ENCODE peak calls at places on chromosomes 13 and 19, in five cellular contexts. One of them, this sample, is unnamed.
A peak's percentile ranks its signal among the peaks of the same experiment; 100 is the strongest.

GRCh38 chr13:36362914-36363313 is 16.7 kb upstream of the SPART start:
- DNase-seq in fibroblast of pulmonary artery: no peak
- DNase-seq in lung: no peak
- DNase-seq in breast epithelium: no peak
- DNase-seq in AG10803: no peak
- DNase-seq in this sample: no peak

GRCh38 chr19:17415107-17415506 is 4.7 kb upstream of the MVB12A start:
- DNase-seq in fibroblast of pulmonary artery: no peak
- DNase-seq in lung: no peak
- DNase-seq in AG10803: no peak
- DNase-seq in breast epithelium: no peak
- DNase-seq in this sample: no peak

GRCh38 chr13:47136659-47136975 is 239.8 kb upstream of the HTR2A start:
- DNase-seq in lung: no peak
- DNase-seq in fibroblast of pulmonary artery: no peak
- DNase-seq in breast epithelium: no peak
- DNase-seq in AG10803: no peak
- DNase-seq in this sample: no peak

GRCh38 chr13:41405367-41405766 is 52.0 kb upstream of the RGCC start:
- DNase-seq in AG10803: no peak
- DNase-seq in lung: no peak
- DNase-seq in fibroblast of pulmonary artery: no peak
- DNase-seq in breast epithelium: no peak
- DNase-seq in this sample: no peak

GRCh38 chr19:44951179-44952159 is 3.7 kb upstream of the CLPTM1 start:
- DNase-seq in AG10803: peak; percentile 78
- DNase-seq in lung: peak; percentile 64
- DNase-seq in fibroblast of pulmonary artery: peak; percentile 86
- DNase-seq in breast epithelium: peak; percentile 67
- DNase-seq in this sample: peak; percentile 82

GRCh38 chr13:99977912-99978780 is 3.4 kb upstream of the ZIC2 start:
- DNase-seq in AG10803: no peak
- DNase-seq in fibroblast of pulmonary artery: no peak
- DNase-seq in breast epithelium: no peak
- DNase-seq in lung: no peak
- DNase-seq in this sample: no peak

GRCh38 chr19:6421075-6422014 is 3.3 kb downstream of the KHSRP start:
- DNase-seq in fibroblast of pulmonary artery: no peak
- DNase-seq in lung: no peak
- DNase-seq in AG10803: no peak
- DNase-seq in breast epithelium: no peak
- DNase-seq in this sample: no peak

GRCh38 chr19:13881231-13881691 is 4.3 kb downstream of the NANOS3 start:
- DNase-seq in AG10803: no peak
- DNase-seq in lung: no peak
- DNase-seq in breast epithelium: peak; percentile 86
- DNase-seq in fibroblast of pulmonary artery: no peak
- DNase-seq in this sample: no peak

GRCh38 chr19:50003810-50004419 is 21.3 kb downstream of the VRK3 start:
- DNase-seq in breast epithelium: peak; percentile 19
- DNase-seq in lung: peak; percentile 42
- DNase-seq in fibroblast of pulmonary artery: peak; percentile 95
- DNase-seq in AG10803: peak; percentile 96
- DNase-seq in this sample: peak; percentile 92

GRCh38 chr13:69604698-69605097 is 502.9 kb upstream of the ATXN8OS start:
- DNase-seq in AG10803: no peak
- DNase-seq in fibroblast of pulmonary artery: no peak
- DNase-seq in lung: no peak
- DNase-seq in breast epithelium: no peak
- DNase-seq in this sample: no peak

GRCh38 chr13:94858856-94859811 is 146.8 kb upstream of the SOX21 start:
- DNase-seq in fibroblast of pulmonary artery: peak; percentile 87
- DNase-seq in lung: peak; percentile 39
- DNase-seq in breast epithelium: peak; percentile 20
- DNase-seq in AG10803: peak; percentile 47
- DNase-seq in this sample: no peak

GRCh38 chr19:47539747-47540311 is 25.0 kb upstream of the NAPA start:
- DNase-seq in AG10803: no peak
- DNase-seq in breast epithelium: no peak
- DNase-seq in fibroblast of pulmonary artery: no peak
- DNase-seq in lung: no peak
- DNase-seq in this sample: no peak

GRCh38 chr19:17598953-17599352 is 43.5 kb downstream of the COLGALT1 start:
- DNase-seq in fibroblast of pulmonary artery: no peak
- DNase-seq in AG10803: no peak
- DNase-seq in lung: no peak
- DNase-seq in breast epithelium: no peak
- DNase-seq in this sample: no peak

GRCh38 chr13:77513719-77514335 is 21.7 kb upstream of the SCEL start:
- DNase-seq in breast epithelium: no peak
- DNase-seq in lung: no peak
- DNase-seq in fibroblast of pulmonary artery: no peak
- DNase-seq in AG10803: no peak
- DNase-seq in this sample: no peak

GRCh38 chr19:30371960-30372824 is at the start of gene ZNF536:
- DNase-seq in lung: no peak
- DNase-seq in AG10803: no peak
- DNase-seq in fibroblast of pulmonary artery: no peak
- DNase-seq in breast epithelium: no peak
- DNase-seq in this sample: no peak

GRCh38 chr13:25980255-25980654 is 71.6 kb downstream of the SHISA2 start:
- DNase-seq in breast epithelium: no peak
- DNase-seq in lung: no peak
- DNase-seq in fibroblast of pulmonary artery: peak; percentile 8
- DNase-seq in AG10803: peak; percentile 18
- DNase-seq in this sample: peak; percentile 30

GRCh38 chr13:30802501-30802900 is 67.2 kb downstream of the ALOX5AP start:
- DNase-seq in breast epithelium: no peak
- DNase-seq in AG10803: no peak
- DNase-seq in lung: no peak
- DNase-seq in fibroblast of pulmonary artery: no peak
- DNase-seq in this sample: no peak

GRCh38 chr13:30805132-30805537 is 69.8 kb downstream of the ALOX5AP start:
- DNase-seq in fibroblast of pulmonary artery: no peak
- DNase-seq in breast epithelium: no peak
- DNase-seq in AG10803: no peak
- DNase-seq in lung: no peak
- DNase-seq in this sample: no peak

GRCh38 chr13:30804474-30804873 is 69.1 kb downstream of the ALOX5AP start:
- DNase-seq in breast epithelium: no peak
- DNase-seq in lung: no peak
- DNase-seq in fibroblast of pulmonary artery: no peak
- DNase-seq in AG10803: no peak
- DNase-seq in this sample: no peak

GRCh38 chr13:30802953-30803478 is 67.7 kb downstream of the ALOX5AP start:
- DNase-seq in lung: peak; percentile 88
- DNase-seq in fibroblast of pulmonary artery: peak; percentile 82
- DNase-seq in breast epithelium: peak; percentile 84
- DNase-seq in AG10803: peak; percentile 83
- DNase-seq in this sample: peak; percentile 81

DNA sequence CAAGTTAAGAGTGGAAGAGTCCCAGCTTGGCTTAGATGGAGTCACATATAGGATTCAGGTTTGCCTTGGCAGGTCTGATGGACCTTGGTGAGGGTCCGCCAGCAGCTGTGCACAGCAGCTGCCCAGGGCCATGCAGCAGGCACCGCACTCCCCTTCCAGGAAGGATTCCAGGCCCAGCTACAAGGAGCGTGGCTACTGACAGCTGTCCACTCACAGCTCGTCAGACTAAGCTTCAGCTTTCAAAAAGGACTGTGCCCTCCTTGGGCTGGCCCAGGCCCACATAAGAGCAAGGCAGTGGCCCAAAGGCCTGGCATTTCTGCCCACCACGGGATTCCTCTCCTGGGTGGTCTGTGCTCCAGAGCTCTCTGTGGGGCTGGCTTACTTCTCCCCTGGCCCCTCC is 68.4 kb downstream of the ALOX5AP start:
- DNase-seq in AG10803: no peak
- DNase-seq in breast epithelium: no peak
- DNase-seq in fibroblast of pulmonary artery: no peak
- DNase-seq in lung: no peak
- DNase-seq in this sample: no peak
- H3K4me3 ChIP-seq in AG10803: peak overlapping the region; percentile 64
- H3K4me3 ChIP-seq in breast epithelium: peak overlapping the region; percentile 50
- H3K4me3 ChIP-seq in fibroblast of pulmonary artery: no peak overlapping the region
- H3K4me3 ChIP-seq in lung: no peak overlapping the region
- H3K4me3 ChIP-seq in this sample: no peak overlapping the region

GRCh38 chr13:32426981-32427851 is 714 bp downstream of the N4BP2L1 start:
- DNase-seq in breast epithelium: peak; percentile 52
- DNase-seq in lung: peak; percentile 51
- DNase-seq in AG10803: peak; percentile 17
- DNase-seq in fibroblast of pulmonary artery: no peak
- DNase-seq in this sample: peak; percentile 11
- TF ChIP-seq CTCF in breast epithelium: no peak
- TF ChIP-seq CTCF in lung: no peak
- TF ChIP-seq CTCF in AG10803: no peak
- TF ChIP-seq CTCF in fibroblast of pulmonary artery: no peak
- TF ChIP-seq CTCF in this sample: no peak

GRCh38 chr19:12783226-12783848 is 7.9 kb upstream of the JUNB start:
- DNase-seq in fibroblast of pulmonary artery: no peak
- DNase-seq in AG10803: no peak
- DNase-seq in breast epithelium: no peak
- DNase-seq in lung: no peak
- DNase-seq in this sample: no peak

GRCh38 chr19:12784394-12784870 is 6.9 kb upstream of the JUNB start:
- DNase-seq in breast epithelium: no peak
- DNase-seq in fibroblast of pulmonary artery: no peak
- DNase-seq in lung: no peak
- DNase-seq in AG10803: no peak
- DNase-seq in this sample: peak; percentile 59

GRCh38 chr19:12784871-12785430 is 6.3 kb upstream of the JUNB start:
- DNase-seq in breast epithelium: no peak
- DNase-seq in lung: no peak
- DNase-seq in fibroblast of pulmonary artery: no peak
- DNase-seq in AG10803: peak; percentile 46
- DNase-seq in this sample: peak; percentile 51

GRCh38 chr19:12782424-12783225 is 7.3 kb upstream of the HOOK2 start:
- DNase-seq in fibroblast of pulmonary artery: peak; percentile 92
- DNase-seq in AG10803: peak; percentile 83
- DNase-seq in lung: peak; percentile 88
- DNase-seq in breast epithelium: peak; percentile 79
- DNase-seq in this sample: peak; percentile 54

DNA sequence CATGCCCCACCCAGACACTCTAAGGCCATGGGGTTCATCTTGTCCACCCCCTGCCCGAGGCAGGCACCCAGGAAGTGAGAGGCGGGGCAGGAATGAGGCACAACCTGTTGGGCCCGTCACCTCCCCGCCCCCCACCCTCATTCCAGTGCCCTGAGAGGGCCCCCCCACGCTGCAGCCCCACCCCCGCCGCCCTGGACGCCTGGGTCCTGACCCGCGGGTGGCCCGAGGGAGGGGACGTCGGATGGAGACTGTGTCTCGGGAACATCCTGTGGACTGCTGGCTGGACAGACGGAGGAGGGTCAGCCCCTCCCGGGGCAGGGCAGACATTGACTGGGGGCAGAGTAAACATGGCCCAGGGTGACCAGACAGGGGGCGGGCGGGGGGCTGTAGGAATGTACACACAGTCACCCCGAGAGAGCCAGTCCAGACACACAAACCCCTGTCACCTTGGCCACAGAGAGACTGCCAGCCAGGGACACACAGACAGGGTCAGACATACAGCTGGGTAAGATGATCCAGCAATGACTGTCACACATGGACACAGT is 7.4 kb upstream of the JUNB start:
- DNase-seq in AG10803: no peak
- DNase-seq in breast epithelium: peak; percentile 69
- DNase-seq in fibroblast of pulmonary artery: no peak
- DNase-seq in lung: peak; percentile 67
- DNase-seq in this sample: peak; percentile 82
- H3K4me3 ChIP-seq in AG10803: no peak overlapping the region
- H3K4me3 ChIP-seq in breast epithelium: peak overlapping the region; percentile 61
- H3K4me3 ChIP-seq in fibroblast of pulmonary artery: no peak overlapping the region
- H3K4me3 ChIP-seq in lung: no peak overlapping the region
- H3K4me3 ChIP-seq in this sample: no peak overlapping the region

DNA sequence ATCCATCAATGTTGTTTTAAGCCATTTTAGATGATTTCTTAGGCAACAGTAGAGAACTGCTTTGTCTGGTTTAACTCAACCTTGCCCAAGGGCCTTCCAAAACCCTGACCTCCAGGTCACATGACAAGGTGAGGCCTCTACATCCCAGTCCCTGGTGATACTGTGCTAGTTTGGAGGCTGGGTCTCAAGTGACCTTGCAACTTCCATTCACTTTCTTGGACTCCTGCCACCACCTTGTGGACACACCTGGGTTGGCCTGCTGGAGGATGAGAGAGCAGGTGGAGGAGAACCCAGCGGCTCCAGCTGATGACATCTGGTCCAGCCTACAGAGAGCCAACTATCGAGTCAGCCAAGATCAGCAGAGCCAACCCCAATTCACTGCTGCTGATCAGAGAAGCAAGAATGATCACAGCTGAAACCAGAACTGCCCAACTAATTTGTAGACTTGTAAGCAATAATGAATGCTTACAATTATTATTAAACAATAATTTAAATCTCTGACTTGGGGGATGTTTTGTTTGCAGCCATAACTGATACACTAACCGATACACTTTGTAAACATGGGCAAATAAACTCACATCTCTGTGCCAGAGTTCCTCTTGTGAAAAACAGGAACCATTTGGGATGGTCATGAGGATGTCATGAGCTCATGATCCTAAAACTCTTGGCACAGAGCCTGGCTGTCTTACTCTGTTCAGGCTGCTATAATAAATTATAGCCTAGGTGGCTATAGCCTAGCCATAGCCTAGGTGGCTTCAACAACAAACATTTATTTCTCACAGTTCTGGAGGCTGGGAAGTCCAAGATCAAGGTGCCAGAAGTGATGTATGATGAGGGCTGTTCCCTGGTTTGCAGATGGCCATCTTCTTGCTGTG is 11.5 kb downstream of the FAM187B start:
- DNase-seq in lung: no peak
- DNase-seq in AG10803: no peak
- DNase-seq in breast epithelium: no peak
- DNase-seq in fibroblast of pulmonary artery: no peak
- DNase-seq in this sample: peak; percentile 32
- TF ChIP-seq CTCF in lung: no peak
- TF ChIP-seq CTCF in AG10803: no peak
- TF ChIP-seq CTCF in breast epithelium: no peak
- TF ChIP-seq CTCF in fibroblast of pulmonary artery: no peak
- TF ChIP-seq CTCF in this sample: no peak

GRCh38 chr13:98273067-98273823 is 96.2 kb upstream of the RNF113B start:
- DNase-seq in lung: no peak
- DNase-seq in breast epithelium: no peak
- DNase-seq in fibroblast of pulmonary artery: no peak
- DNase-seq in AG10803: no peak
- DNase-seq in this sample: no peak
- H3K4me3 ChIP-seq in lung: no peak overlapping the region
- H3K4me3 ChIP-seq in breast epithelium: no peak overlapping the region
- H3K4me3 ChIP-seq in fibroblast of pulmonary artery: no peak overlapping the region
- H3K4me3 ChIP-seq in AG10803: no peak overlapping the region
- H3K4me3 ChIP-seq in this sample: no peak overlapping the region

GRCh38 chr19:32041681-32042292 is 303.6 kb upstream of the ZNF507 start:
- DNase-seq in breast epithelium: no peak
- DNase-seq in AG10803: peak; percentile 29
- DNase-seq in fibroblast of pulmonary artery: peak; percentile 43
- DNase-seq in lung: peak; percentile 46
- DNase-seq in this sample: peak; percentile 2
- TF ChIP-seq CTCF in breast epithelium: peak; percentile 65
- TF ChIP-seq CTCF in AG10803: peak; percentile 74
- TF ChIP-seq CTCF in fibroblast of pulmonary artery: peak; percentile 76
- TF ChIP-seq CTCF in lung: peak; percentile 36
- TF ChIP-seq CTCF in this sample: peak; percentile 35

This sample was measured in epithelial cell of esophagus.